ENCODE peak calls at places on chromosome 1, in eight cellular contexts. M is activated CD4-positive, alpha-beta T cell treated with anti-CD3 and anti-CD28 coated beads, Interleukin-2, amount 50 U/mL, for 48 hours; P is effector memory CD8-positive, alpha-beta T cell; N is frontal cortex; B is NCI-H748 treated with DMSO at 0.1 percent for 48 hours; Q is endodermal cell; A is T follicular helper cell; S is HS-5. F is an unnamed sample.
A peak's percentile ranks its signal among the peaks of the same experiment; 100 is the strongest.

GRCh38 chr1:176110203-176110602 is 96.9 kb downstream of the COP1 start:
- DNase-seq in M (no peak), P (no peak), N (no peak), B (no peak), Q (no peak), A (no peak), S (no peak), F (no peak)

GRCh38 chr1:229094476-229095311 is 176.2 kb upstream of the RAB4A start:
- DNase-seq in M (no peak), P (no peak), N (no peak), B (no peak), Q (peak; percentile 68), A (no peak), S (no peak), F (no peak)

GRCh38 chr1:59759156-59759925 is 55.4 kb upstream of the HOOK1 start:
- DNase-seq in M (peak; percentile 66), P (peak; percentile 68), N (peak; percentile 79), B (peak; percentile 66), Q (peak; percentile 93), A (peak; percentile 53), S (peak; percentile 65), F (peak; percentile 83)

GRCh38 chr1:226357416-226357815 is 48.5 kb upstream of the LIN9 start:
- DNase-seq in M (no peak), P (no peak), N (no peak), B (no peak), Q (no peak), A (no peak), S (no peak), F (no peak)

GRCh38 chr1:88088481-88088880 is 595.6 kb upstream of the PKN2 start:
- DNase-seq in M (no peak), P (no peak), N (no peak), B (no peak), Q (peak; percentile 55), A (no peak), S (no peak), F (no peak)

GRCh38 chr1:193303849-193304248 is 117.4 kb upstream of the B3GALT2 start:
- DNase-seq in M (no peak), P (no peak), N (no peak), B (no peak), Q (no peak), A (no peak), S (no peak), F (no peak)

GRCh38 chr1:221740941-221741363 is 937 bp downstream of the DUSP10 start:
- DNase-seq in M (peak; percentile 27), P (peak; percentile 31), N (no peak), B (no peak), Q (no peak), A (no peak), S (no peak), F (no peak)

GRCh38 chr1:7430646-7431045 is 340.4 kb upstream of the VAMP3 start:
- DNase-seq in M (no peak), P (no peak), N (no peak), B (no peak), Q (no peak), A (no peak), S (no peak), F (no peak)

GRCh38 chr1:154453577-154454352 is 48.3 kb upstream of the TDRD10 start:
- DNase-seq in M (no peak), P (no peak), N (no peak), B (no peak), Q (no peak), A (no peak), S (no peak), F (no peak)

GRCh38 chr1:67465371-67465770 is 35.2 kb upstream of the SERBP1 start:
- DNase-seq in M (no peak), P (no peak), N (no peak), B (no peak), Q (no peak), A (no peak), S (no peak), F (no peak)

GRCh38 chr1:33455537-33456301 is 16.7 kb upstream of the ZSCAN20 start:
- DNase-seq in M (peak; percentile 29), P (peak; percentile 22), N (peak; percentile 64), B (no peak), Q (peak; percentile 79), A (peak; percentile 10), S (peak; percentile 59), F (no peak)

GRCh38 chr1:20405893-20406604 is 80.0 kb downstream of the CAMK2N1 start:
- DNase-seq in M (no peak), P (no peak), N (no peak), B (no peak), Q (peak; percentile 50), A (no peak), S (no peak), F (peak; percentile 45)

GRCh38 chr1:165328136-165328535 is 28.4 kb downstream of the LMX1A start:
- DNase-seq in M (no peak), P (no peak), N (no peak), B (no peak), Q (no peak), A (no peak), S (no peak), F (no peak)

GRCh38 chr1:33169290-33170055 is 12.4 kb downstream of the TRIM62 start:
- DNase-seq in M (no peak), P (no peak), N (no peak), B (no peak), Q (no peak), A (no peak), S (no peak), F (no peak)

GRCh38 chr1:62685431-62685859 is 2.7 kb downstream of the DOCK7 start:
- DNase-seq in M (no peak), P (no peak), N (no peak), B (no peak), Q (no peak), A (no peak), S (peak; percentile 11), F (no peak)

GRCh38 chr1:226542623-226543103 is 5.9 kb upstream of the STUM start:
- DNase-seq in M (no peak), P (no peak), N (no peak), B (no peak), Q (no peak), A (no peak), S (no peak), F (no peak)

GRCh38 chr1:20992327-20993056 is 184.2 kb downstream of the EIF4G3 start:
- DNase-seq in M (no peak), P (no peak), N (no peak), B (no peak), Q (no peak), A (no peak), S (no peak), F (no peak)

GRCh38 chr1:241229216-241229615 is 127.8 kb downstream of the RGS7 start:
- DNase-seq in M (no peak), P (no peak), N (no peak), B (no peak), Q (no peak), A (no peak), S (no peak), F (no peak)

GRCh38 chr1:109822749-109823542 is 59.2 kb upstream of the EPS8L3 start:
- DNase-seq in M (no peak), P (no peak), N (no peak), B (no peak), Q (peak; percentile 32), A (no peak), S (no peak), F (no peak)

GRCh38 chr1:43705982-43706597 is 1.2 kb upstream of the ST3GAL3 start:
- DNase-seq in M (peak; percentile 6), P (no peak), N (no peak), B (no peak), Q (peak; percentile 55), A (no peak), S (no peak), F (no peak)

F was measured in suprapubic skin.